ENCODE peak calls at places on chromosomes 13 and 19, in four cellular contexts. One of them, this sample, is unnamed.

GRCh38 chr13:109879338-109879737 is 93.0 kb upstream of the IRS2 start:
- DNase-seq in choroid plexus epithelial cell: no peak
- DNase-seq in AG10803: no peak
- DNase-seq in tibial artery: no peak
- DNase-seq in this sample: no peak

GRCh38 chr13:45367358-45367757 is 26.4 kb upstream of the TPT1 start:
- DNase-seq in AG10803: peak
- DNase-seq in tibial artery: peak
- DNase-seq in choroid plexus epithelial cell: peak
- DNase-seq in this sample: peak

GRCh38 chr13:27183561-27184147 is 12.0 kb upstream of the USP12 start:
- DNase-seq in AG10803: peak
- DNase-seq in tibial artery: no peak
- DNase-seq in choroid plexus epithelial cell: peak
- DNase-seq in this sample: peak

GRCh38 chr13:44698076-44698475 is 121.9 kb upstream of the TSC22D1 start:
- DNase-seq in choroid plexus epithelial cell: no peak
- DNase-seq in AG10803: no peak
- DNase-seq in tibial artery: no peak
- DNase-seq in this sample: no peak

GRCh38 chr19:41546386-41546789 is 29.6 kb upstream of the CEACAM21 start:
- DNase-seq in choroid plexus epithelial cell: no peak
- DNase-seq in tibial artery: no peak
- DNase-seq in AG10803: no peak
- DNase-seq in this sample: no peak

GRCh38 chr19:844300-844971 is 3.6 kb downstream of the PRTN3 start:
- DNase-seq in tibial artery: no peak
- DNase-seq in choroid plexus epithelial cell: no peak
- DNase-seq in AG10803: no peak
- DNase-seq in this sample: no peak

GRCh38 chr19:34838753-34839431 is 65.9 kb upstream of the ZNF599 start:
- DNase-seq in tibial artery: no peak
- DNase-seq in AG10803: peak
- DNase-seq in choroid plexus epithelial cell: peak
- DNase-seq in this sample: peak

GRCh38 chr13:113863511-113864302 is at the start of gene GAS6:
- DNase-seq in AG10803: peak
- DNase-seq in choroid plexus epithelial cell: peak
- DNase-seq in tibial artery: no peak
- DNase-seq in this sample: peak

GRCh38 chr19:40282209-40282580 is 3.0 kb downstream of the AKT2 start:
- DNase-seq in tibial artery: no peak
- DNase-seq in choroid plexus epithelial cell: no peak
- DNase-seq in AG10803: no peak
- DNase-seq in this sample: no peak

GRCh38 chr19:51798958-51799310 is 4.0 kb downstream of the FPR3 start:
- DNase-seq in AG10803: no peak
- DNase-seq in tibial artery: peak
- DNase-seq in choroid plexus epithelial cell: no peak
- DNase-seq in this sample: no peak

GRCh38 chr19:1069009-1069779 is 2.2 kb downstream of the ARHGAP45 start:
- DNase-seq in tibial artery: peak
- DNase-seq in choroid plexus epithelial cell: no peak
- DNase-seq in AG10803: no peak
- DNase-seq in this sample: no peak

GRCh38 chr19:14433454-14434156 is 499 bp downstream of the PKN1 start:
- DNase-seq in tibial artery: no peak
- DNase-seq in choroid plexus epithelial cell: no peak
- DNase-seq in AG10803: no peak
- DNase-seq in this sample: no peak

GRCh38 chr19:19053508-19054314 is 10.1 kb upstream of the SLC25A42 start:
- DNase-seq in choroid plexus epithelial cell: peak
- DNase-seq in tibial artery: no peak
- DNase-seq in AG10803: peak
- DNase-seq in this sample: peak

GRCh38 chr13:111597041-111598017 is 276.9 kb downstream of the TEX29 start:
- DNase-seq in choroid plexus epithelial cell: no peak
- DNase-seq in AG10803: no peak
- DNase-seq in tibial artery: no peak
- DNase-seq in this sample: no peak

GRCh38 chr13:80441968-80442367 is 101.0 kb upstream of the SPRY2 start:
- DNase-seq in tibial artery: no peak
- DNase-seq in AG10803: no peak
- DNase-seq in choroid plexus epithelial cell: no peak
- DNase-seq in this sample: peak

GRCh38 chr13:33050161-33050560 is 33.9 kb downstream of the KL start:
- DNase-seq in choroid plexus epithelial cell: no peak
- DNase-seq in AG10803: no peak
- DNase-seq in tibial artery: no peak
- DNase-seq in this sample: no peak

GRCh38 chr19:39246951-39247669 is 1.5 kb downstream of the IFNL4 start:
- DNase-seq in tibial artery: no peak
- DNase-seq in choroid plexus epithelial cell: peak
- DNase-seq in AG10803: no peak
- DNase-seq in this sample: no peak

DNA sequence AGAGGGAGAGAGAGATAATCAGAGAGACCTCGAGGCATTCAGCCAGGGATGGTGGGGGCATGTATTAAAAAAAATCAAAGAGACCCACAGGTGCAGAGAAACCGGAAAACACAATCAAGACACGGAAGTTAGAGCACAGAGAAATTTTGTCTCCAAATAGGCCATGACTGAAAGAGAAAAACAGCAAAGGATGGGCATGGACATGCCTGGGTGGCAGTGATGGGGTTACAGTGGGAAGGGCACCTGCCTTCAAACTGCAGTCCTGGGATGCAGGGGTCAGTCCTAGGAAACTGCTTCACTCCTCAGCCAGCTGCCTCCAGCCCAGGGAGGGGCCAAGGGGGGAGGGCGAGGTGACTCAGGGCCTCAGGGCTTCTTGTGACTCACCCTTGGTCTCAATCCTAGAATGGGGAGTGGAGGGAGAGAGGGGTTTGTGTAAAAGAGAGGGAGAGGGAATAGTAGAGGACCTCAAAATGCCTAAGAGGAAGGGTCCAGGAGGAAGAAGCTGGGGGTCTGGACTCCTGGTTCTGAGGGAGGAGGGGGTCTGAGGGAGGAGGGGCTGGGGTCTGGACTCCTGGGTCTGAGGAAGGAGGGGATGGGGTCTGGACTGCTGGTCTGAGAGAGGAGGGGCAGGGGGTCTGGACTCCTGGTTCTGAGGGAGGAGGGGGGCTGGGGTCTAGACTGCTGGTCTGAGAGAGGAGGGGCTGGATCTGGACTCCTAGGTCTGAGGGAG is 3.6 kb upstream of the KCNN4 start:
- DNase-seq in tibial artery: no peak
- DNase-seq in choroid plexus epithelial cell: peak
- DNase-seq in AG10803: peak
- DNase-seq in this sample: peak
- TF ChIP-seq CTCF in tibial artery: no peak
- TF ChIP-seq CTCF in choroid plexus epithelial cell: no peak
- TF ChIP-seq CTCF in AG10803: no peak
- TF ChIP-seq CTCF in this sample: no peak

DNA sequence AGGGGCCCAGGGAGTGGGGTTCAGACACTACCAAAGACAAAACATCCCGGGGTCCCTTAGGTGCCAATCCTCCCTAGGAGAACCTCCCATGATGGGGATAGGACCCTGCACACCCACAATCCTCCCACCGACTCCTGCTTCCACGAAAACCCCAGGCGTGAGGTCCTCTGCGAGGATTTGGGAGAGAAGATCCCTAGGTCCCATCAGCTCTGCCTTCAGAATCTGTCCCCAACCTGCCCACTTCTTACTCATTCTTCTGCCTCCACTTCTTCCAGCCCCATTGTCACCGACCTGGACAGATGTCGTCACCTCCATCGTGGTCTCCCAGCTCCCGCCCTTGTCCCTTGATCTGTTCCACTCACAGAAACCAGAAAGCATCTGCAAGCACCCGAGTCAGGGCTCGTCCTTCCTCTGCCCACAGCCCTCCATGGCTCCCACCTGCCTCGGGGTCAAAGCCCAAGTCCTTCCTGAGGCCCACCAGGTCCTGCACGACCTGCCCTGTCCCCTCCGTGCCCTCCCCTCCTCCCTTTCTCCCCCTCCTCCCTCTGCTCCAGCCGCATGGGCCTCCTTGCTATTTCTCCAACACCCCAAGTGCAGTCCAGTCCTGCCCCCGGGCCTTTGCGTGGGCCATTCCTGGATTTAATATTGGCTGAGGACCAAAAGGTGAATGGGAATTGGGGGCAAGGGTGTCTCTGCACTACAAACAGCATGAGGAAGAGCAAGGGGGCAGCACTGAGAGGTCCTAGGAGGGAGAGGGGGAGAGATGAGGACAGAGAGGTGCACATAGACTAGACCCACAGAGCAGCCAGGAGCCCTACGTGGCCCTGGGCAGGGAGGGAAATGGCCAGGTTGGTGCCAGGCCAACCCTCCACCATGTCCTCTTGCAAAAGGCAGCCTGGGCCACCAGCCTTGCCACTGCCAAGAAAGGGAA is 51.3 kb downstream of the PTPRS start:
- DNase-seq in choroid plexus epithelial cell: no peak
- DNase-seq in tibial artery: no peak
- DNase-seq in AG10803: no peak
- DNase-seq in this sample: no peak
- H3K4me3 ChIP-seq in choroid plexus epithelial cell: no peak
- H3K4me3 ChIP-seq in tibial artery: no peak
- H3K4me3 ChIP-seq in AG10803: no peak
- H3K4me3 ChIP-seq in this sample: no peak

DNA sequence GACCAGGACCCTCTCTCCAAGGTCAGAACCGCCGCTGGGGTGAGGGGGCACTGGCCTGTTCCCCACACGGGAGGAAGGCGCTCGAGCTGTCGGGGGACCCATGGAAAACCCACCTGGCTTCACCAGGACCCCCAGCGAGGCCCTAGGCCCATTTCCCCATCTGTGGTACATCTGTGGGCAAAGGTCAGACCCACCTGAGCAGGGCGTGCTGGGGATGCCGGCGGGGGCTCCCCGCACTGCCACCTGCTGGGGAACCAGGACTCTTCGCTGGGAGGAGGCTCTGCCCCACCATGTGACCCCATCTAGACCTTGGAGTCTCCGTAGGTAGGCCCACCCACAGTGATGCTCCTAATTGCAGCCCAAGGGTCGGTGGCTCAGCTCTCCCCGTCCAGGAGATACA is 511 bp downstream of the WDR88 start:
- DNase-seq in AG10803: no peak
- DNase-seq in tibial artery: no peak
- DNase-seq in choroid plexus epithelial cell: no peak
- DNase-seq in this sample: no peak
- TF ChIP-seq CTCF in AG10803: peak
- TF ChIP-seq CTCF in tibial artery: no peak
- TF ChIP-seq CTCF in choroid plexus epithelial cell: peak
- TF ChIP-seq CTCF in this sample: peak

DNA sequence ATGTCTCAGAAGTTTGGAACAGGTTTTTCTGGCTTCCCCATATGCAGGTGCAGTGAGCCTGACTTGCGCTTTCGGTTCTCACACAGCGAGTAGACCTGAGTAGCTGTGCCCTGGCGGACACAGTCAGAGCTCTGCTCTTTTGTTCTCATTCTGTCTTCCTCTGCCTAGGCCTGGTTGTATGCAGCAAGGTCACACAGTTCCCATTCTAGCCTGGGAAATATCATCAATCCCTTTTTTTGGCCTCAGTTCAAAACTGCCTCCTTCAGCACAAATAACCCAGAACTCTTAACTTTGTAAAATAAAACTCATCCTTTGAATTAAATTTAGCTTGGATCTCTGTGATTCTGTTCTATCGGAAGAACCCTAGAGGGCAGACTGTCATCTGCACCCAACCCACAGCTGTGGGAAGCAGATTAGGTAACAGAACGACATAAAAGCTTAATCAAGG is 10.2 kb downstream of the OXGR1 start:
- DNase-seq in choroid plexus epithelial cell: peak
- DNase-seq in tibial artery: no peak
- DNase-seq in AG10803: no peak
- DNase-seq in this sample: peak
- H3K4me3 ChIP-seq in choroid plexus epithelial cell: no peak
- H3K4me3 ChIP-seq in tibial artery: no peak
- H3K4me3 ChIP-seq in AG10803: no peak
- H3K4me3 ChIP-seq in this sample: no peak

GRCh38 chr13:102139626-102140025 is 262.2 kb downstream of the FGF14 start:
- DNase-seq in tibial artery: no peak
- DNase-seq in AG10803: no peak
- DNase-seq in choroid plexus epithelial cell: no peak
- DNase-seq in this sample: no peak

GRCh38 chr13:102145750-102146149 is 256.1 kb downstream of the FGF14 start:
- DNase-seq in choroid plexus epithelial cell: no peak
- DNase-seq in tibial artery: no peak
- DNase-seq in AG10803: no peak
- DNase-seq in this sample: no peak

GRCh38 chr13:102142473-102142826 is 259.4 kb downstream of the FGF14 start:
- DNase-seq in AG10803: no peak
- DNase-seq in tibial artery: no peak
- DNase-seq in choroid plexus epithelial cell: no peak
- DNase-seq in this sample: no peak

GRCh38 chr13:102138635-102139225 is 263.1 kb downstream of the FGF14 start:
- DNase-seq in AG10803: no peak
- DNase-seq in choroid plexus epithelial cell: peak
- DNase-seq in tibial artery: no peak
- DNase-seq in this sample: no peak

GRCh38 chr13:102141625-102142472 is 260.0 kb downstream of the FGF14 start:
- DNase-seq in AG10803: peak
- DNase-seq in tibial artery: no peak
- DNase-seq in choroid plexus epithelial cell: peak
- DNase-seq in this sample: peak
- TF ChIP-seq CTCF in AG10803: peak
- TF ChIP-seq CTCF in tibial artery: peak
- TF ChIP-seq CTCF in choroid plexus epithelial cell: peak
- TF ChIP-seq CTCF in this sample: peak

GRCh38 chr19:44909775-44910174 is 4.2 kb downstream of the APOE start:
- DNase-seq in AG10803: no peak
- DNase-seq in tibial artery: no peak
- DNase-seq in choroid plexus epithelial cell: no peak
- DNase-seq in this sample: no peak
- H3K4me3 ChIP-seq in AG10803: no peak
- H3K4me3 ChIP-seq in tibial artery: no peak
- H3K4me3 ChIP-seq in choroid plexus epithelial cell: no peak
- H3K4me3 ChIP-seq in this sample: no peak

This sample was measured in fibroblast of pulmonary artery.